ENCODE peak calls at places on chromosomes 12 and 14, in five cellular contexts. L is mesenchymal stem cell, V is astrocyte, G is left ventricle myocardium inferior, O is gastrocnemius medialis. W is an unnamed sample.
A peak's percentile ranks its signal among the peaks of the same experiment; 100 is the strongest.

GRCh38 chr14:104803916-104804371 is 3.0 kb downstream of the ZBTB42 start:
- DNase-seq in L (no peak), V (no peak), G (no peak), O (no peak), W (no peak)

GRCh38 chr12:539540-540310 is 80.0 kb downstream of the B4GALNT3 start:
- DNase-seq in L (no peak), V (no peak), G (no peak), O (no peak), W (no peak)

GRCh38 chr12:16350682-16351081 is 3.2 kb downstream of the MGST1 start:
- DNase-seq in L (peak; percentile 80), V (peak; percentile 97), G (no peak), O (peak; percentile 65), W (peak; percentile 79)

GRCh38 chr12:80053048-80053790 is 46.1 kb upstream of the OTOGL start:
- DNase-seq in L (peak; percentile 24), V (peak; percentile 96), G (peak; percentile 66), O (peak; percentile 25), W (peak; percentile 93)

GRCh38 chr14:104107101-104107581 is 21.6 kb downstream of the ASPG start:
- DNase-seq in L (no peak), V (no peak), G (peak; percentile 11), O (no peak), W (no peak)

GRCh38 chr12:64931981-64932380 is 107.5 kb downstream of the TBC1D30 start:
- DNase-seq in L (no peak), V (no peak), G (no peak), O (no peak), W (no peak)

GRCh38 chr12:120239776-120240494 is 25.6 kb downstream of the PXN start:
- DNase-seq in L (no peak), V (no peak), G (no peak), O (no peak), W (no peak)

GRCh38 chr12:57008113-57008687 is 1.9 kb upstream of the ZBTB39 start:
- DNase-seq in L (peak; percentile 84), V (peak; percentile 41), G (no peak), O (no peak), W (no peak)

GRCh38 chr12:3339221-3339620 is 151.8 kb upstream of the PRMT8 start:
- DNase-seq in L (no peak), V (no peak), G (no peak), O (no peak), W (no peak)

GRCh38 chr12:11545438-11546330 is 103.8 kb upstream of the ETV6 start:
- DNase-seq in L (no peak), V (no peak), G (no peak), O (no peak), W (no peak)

GRCh38 chr12:52521175-52521574 is 981 bp upstream of the KRT5 start:
- DNase-seq in L (no peak), V (peak; percentile 62), G (no peak), O (no peak), W (no peak)

GRCh38 chr12:116434155-116435065 is 124.8 kb upstream of the MAP1LC3B2 start:
- DNase-seq in L (peak; percentile 98), V (peak; percentile 80), G (peak; percentile 79), O (peak; percentile 79), W (peak; percentile 91)

GRCh38 chr12:122950276-122950675 is 16.0 kb downstream of the ABCB9 start:
- DNase-seq in L (no peak), V (no peak), G (no peak), O (no peak), W (no peak)

GRCh38 chr14:77542349-77543239 is 44.0 kb upstream of the ISM2 start:
- DNase-seq in L (peak; percentile 30), V (peak; percentile 21), G (no peak), O (no peak), W (no peak)

GRCh38 chr12:121753844-121754264 is 39.6 kb downstream of the RHOF start:
- DNase-seq in L (no peak), V (no peak), G (peak; percentile 69), O (peak; percentile 77), W (peak; percentile 67)

GRCh38 chr12:14773685-14774073 is 29.6 kb downstream of the WBP11 start:
- DNase-seq in L (no peak), V (no peak), G (no peak), O (peak; percentile 27), W (no peak)

GRCh38 chr12:131454418-131455217 is 256.3 kb upstream of the SFSWAP start:
- DNase-seq in L (no peak), V (no peak), G (no peak), O (no peak), W (peak; percentile 56)

GRCh38 chr14:69715725-69716482 is 51.0 kb upstream of the SRSF5 start:
- DNase-seq in L (no peak), V (peak; percentile 75), G (peak; percentile 72), O (no peak), W (peak; percentile 75)

GRCh38 chr14:102930138-102930752 is 7.8 kb downstream of the AMN start:
- DNase-seq in L (no peak), V (no peak), G (no peak), O (no peak), W (no peak)

GRCh38 chr12:103493199-103493598 is 2.6 kb downstream of the C12orf42 start:
- DNase-seq in L (no peak), V (no peak), G (no peak), O (no peak), W (no peak)

GRCh38 chr14:51004801-51005526 is 60.7 kb upstream of the PYGL start:
- DNase-seq in L (peak; percentile 57), V (peak; percentile 69), G (no peak), O (no peak), W (no peak)

GRCh38 chr12:68400231-68400829 is 68.2 kb upstream of the MDM1 start:
- DNase-seq in L (no peak), V (no peak), G (no peak), O (no peak), W (no peak)

GRCh38 chr12:131383741-131384543 is 326.9 kb upstream of the SFSWAP start:
- DNase-seq in L (no peak), V (no peak), G (no peak), O (no peak), W (no peak)

GRCh38 chr12:104698871-104699270 is 242.1 kb downstream of the CHST11 start:
- DNase-seq in L (no peak), V (peak; percentile 47), G (no peak), O (no peak), W (no peak)

GRCh38 chr12:52183544-52183910 is 8.3 kb downstream of the KRT80 start:
- DNase-seq in L (no peak), V (no peak), G (no peak), O (no peak), W (no peak)

GRCh38 chr14:90040411-90040810 is 21.4 kb upstream of the KCNK13 start:
- DNase-seq in L (no peak), V (no peak), G (no peak), O (no peak), W (no peak)

GRCh38 chr12:38744056-38744455 is 161.3 kb downstream of the CPNE8 start:
- DNase-seq in L (peak; percentile 2), V (peak; percentile 58), G (no peak), O (no peak), W (no peak)

GRCh38 chr12:21940972-21941521 is at the start of gene ABCC9:
- DNase-seq in L (peak; percentile 25), V (peak; percentile 22), G (peak; percentile 68), O (peak; percentile 85), W (peak; percentile 29)
- H3K4me3 ChIP-seq in L (peak within 1 kb of the TSS; percentile 59), V (peak within 1 kb of the TSS; percentile 72), G (peak within 1 kb of the TSS; percentile 71), O (peak within 1 kb of the TSS; percentile 70), W (peak within 1 kb of the TSS; percentile 32)

GRCh38 chr14:81234268-81234667 is 13.5 kb upstream of the GTF2A1 start:
- DNase-seq in L (no peak), V (no peak), G (no peak), O (no peak), W (no peak)
- H3K27me3 ChIP-seq in L (no peaks in the 10 kb centered on the region), V (no peaks in the 10 kb centered on the region), G (no peaks in the 10 kb centered on the region), O (no peaks in the 10 kb centered on the region), W (no peaks in the 10 kb centered on the region)

GRCh38 chr12:132950844-132951535 is 5.1 kb downstream of the ZNF605 start:
- DNase-seq in L (no peak), V (no peak), G (no peak), O (no peak), W (no peak)
- H3K9me3 ChIP-seq in L (peaks cover 78% of the 10 kb centered on the region), V (peaks cover 46% of the 10 kb centered on the region), G (peaks cover 79% of the 10 kb centered on the region), O (no peaks in the 10 kb centered on the region), W (peaks cover 19% of the 10 kb centered on the region)

DNA sequence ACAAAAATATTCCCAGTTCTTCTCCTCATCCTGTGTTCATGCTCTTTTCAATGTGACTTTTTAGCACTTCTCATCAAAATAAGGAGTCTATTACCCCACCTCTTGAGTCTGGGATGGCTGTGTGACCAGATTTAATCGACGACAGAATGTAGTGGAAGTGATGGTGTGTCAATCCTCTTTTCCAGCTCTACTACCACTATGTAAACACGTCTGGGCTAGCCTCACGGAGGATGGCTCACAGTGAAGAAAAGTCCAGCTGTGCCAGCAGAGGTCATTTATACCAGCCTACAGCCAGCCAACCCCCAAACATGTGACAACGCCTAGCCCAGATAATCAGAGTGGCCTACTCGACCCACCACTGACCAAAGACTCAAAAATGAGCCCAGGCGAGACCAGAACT is 37.3 kb upstream of the FGF6 start:
- DNase-seq in L (no peak), V (no peak), G (no peak), O (no peak), W (no peak)
- H3K4me3 ChIP-seq in L (no peak overlapping the region), V (no peak overlapping the region), G (no peak overlapping the region), O (no peak overlapping the region), W (no peak overlapping the region)

GRCh38 chr14:100568998-100569733 is 18.1 kb downstream of the BEGAIN start:
- DNase-seq in L (no peak), V (no peak), G (no peak), O (no peak), W (no peak)
- H3K27me3 ChIP-seq in L (peaks cover 37% of the 10 kb centered on the region), V (peaks cover 23% of the 10 kb centered on the region), G (peaks cover 100% of the 10 kb centered on the region), O (peaks cover 49% of the 10 kb centered on the region), W (peaks cover 2% of the 10 kb centered on the region)

GRCh38 chr14:106208794-106209193 is 682.4 kb downstream of the TMEM121 start:
- DNase-seq in L (no peak), V (no peak), G (no peak), O (no peak), W (no peak)
- H3K9me3 ChIP-seq in L (no peaks in the 10 kb centered on the region), V (peaks cover 19% of the 10 kb centered on the region), G (no peaks in the 10 kb centered on the region), O (no peaks in the 10 kb centered on the region), W (no peaks in the 10 kb centered on the region)

DNA sequence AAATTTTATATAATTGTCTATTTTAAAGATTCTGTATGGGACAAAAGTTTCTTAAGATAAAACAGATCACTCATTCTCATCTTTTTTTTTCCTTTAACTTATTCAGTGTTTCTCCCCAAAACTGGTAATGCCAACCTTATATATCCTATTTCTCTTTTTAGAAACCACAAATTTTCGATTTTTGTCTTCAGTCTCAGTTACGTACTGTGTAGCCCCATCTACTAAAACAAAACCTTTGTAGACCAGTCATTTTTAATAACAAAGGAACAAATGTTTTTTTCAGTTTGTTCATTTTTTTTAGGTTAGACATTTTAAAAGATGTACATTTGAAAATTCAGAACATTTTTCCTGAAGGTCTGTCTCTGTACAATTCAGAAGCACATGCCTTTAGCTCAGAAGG is 18.2 kb downstream of the PNMA1 start:
- DNase-seq in L (no peak), V (no peak), G (no peak), O (no peak), W (no peak)
- H3K4me3 ChIP-seq in L (no peak overlapping the region), V (no peak overlapping the region), G (no peak overlapping the region), O (no peak overlapping the region), W (no peak overlapping the region)